ENCODE peak calls at places on chromosome 13, in four cellular contexts. V is K562, K is GM12878, N is H1. D is an unnamed sample.

GRCh38 chr13:44129418-44129817 is 244.2 kb upstream of the SERP2 start:
- DNase-seq in K (no peak), N (no peak), V (no peak), D (no peak)

GRCh38 chr13:95451656-95452055 is 100.9 kb upstream of the CLDN10 start:
- DNase-seq in N (no peak), V (no peak), K (no peak), D (no peak)

GRCh38 chr13:77697208-77698103 is at the start of gene SLAIN1:
- DNase-seq in V (peak; percentile 84), N (peak; percentile 59), K (no peak), D (peak; percentile 5)

GRCh38 chr13:97011446-97012131 is 17.3 kb upstream of the OXGR1 start:
- DNase-seq in V (no peak), N (no peak), K (no peak), D (no peak)

GRCh38 chr13:79393564-79394249 is 12.3 kb downstream of the RBM26 start:
- DNase-seq in N (no peak), K (no peak), V (no peak), D (no peak)

GRCh38 chr13:27131202-27131623 is 40.4 kb downstream of the USP12 start:
- DNase-seq in N (no peak), K (peak; percentile 99), V (peak; percentile 19), D (peak; percentile 55)

GRCh38 chr13:93309886-93310520 is 83.4 kb downstream of the GPC6 start:
- DNase-seq in V (no peak), K (no peak), N (no peak), D (peak; percentile 51)

GRCh38 chr13:99854376-99854775 is 117.2 kb downstream of the ZIC5 start:
- DNase-seq in K (no peak), N (no peak), V (no peak), D (no peak)

GRCh38 chr13:46679369-46680180 is 117.4 kb downstream of the ESD start:
- DNase-seq in K (peak; percentile 53), V (no peak), N (no peak), D (peak; percentile 70)

GRCh38 chr13:24997367-24997967 is 98.5 kb upstream of the PABPC3 start:
- DNase-seq in K (no peak), V (peak; percentile 14), N (no peak), D (peak; percentile 27)

GRCh38 chr13:51887441-51887840 is 25.7 kb downstream of the CCDC70 start:
- DNase-seq in V (no peak), N (no peak), K (no peak), D (no peak)

GRCh38 chr13:74290324-74290773 is 156.1 kb upstream of the KLF12 start:
- DNase-seq in V (no peak), K (no peak), N (no peak), D (peak; percentile 79)

GRCh38 chr13:114134111-114134943 is 1.9 kb upstream of the RASA3 start:
- DNase-seq in V (no peak), N (no peak), K (no peak), D (no peak)

GRCh38 chr13:53174550-53174949 is 145.9 kb downstream of the OLFM4 start:
- DNase-seq in K (no peak), V (no peak), N (no peak), D (no peak)

GRCh38 chr13:114153485-114154080 is 21.2 kb upstream of the RASA3 start:
- DNase-seq in V (no peak), N (no peak), K (no peak), D (no peak)

GRCh38 chr13:108663710-108664109 is 34.3 kb downstream of the MYO16 start:
- DNase-seq in N (no peak), K (no peak), V (no peak), D (no peak)

GRCh38 chr13:94516456-94516855 is 37.0 kb upstream of the DCT start:
- DNase-seq in K (no peak), V (no peak), N (no peak), D (no peak)

GRCh38 chr13:59034198-59034597 is 1129.5 kb downstream of the DIAPH3 start:
- DNase-seq in V (no peak), N (no peak), K (no peak), D (no peak)

GRCh38 chr13:27182844-27183497 is 11.4 kb upstream of the USP12 start:
- DNase-seq in N (no peak), K (no peak), V (peak; percentile 58), D (peak; percentile 95)

GRCh38 chr13:113820813-113821651 is 42.8 kb downstream of the GAS6 start:
- DNase-seq in V (peak; percentile 43), N (no peak), K (no peak), D (peak; percentile 99)

GRCh38 chr13:101452519-101453485 is at the start of gene ITGBL1:
- DNase-seq in K (no peak), V (no peak), N (no peak), D (peak; percentile 25)

GRCh38 chr13:113749956-113750355 is 9.1 kb upstream of the TMEM255B start:
- DNase-seq in K (no peak), V (no peak), N (no peak), D (no peak)

GRCh38 chr13:43023244-43023931 is at the start of gene DNAJC15:
- DNase-seq in K (peak; percentile 57), N (peak; percentile 56), V (peak; percentile 16), D (peak; percentile 83)
- TF ChIP-seq CHD1 in K (peak; percentile 79), N (no peak), V (no peak), D (no peak)

DNA sequence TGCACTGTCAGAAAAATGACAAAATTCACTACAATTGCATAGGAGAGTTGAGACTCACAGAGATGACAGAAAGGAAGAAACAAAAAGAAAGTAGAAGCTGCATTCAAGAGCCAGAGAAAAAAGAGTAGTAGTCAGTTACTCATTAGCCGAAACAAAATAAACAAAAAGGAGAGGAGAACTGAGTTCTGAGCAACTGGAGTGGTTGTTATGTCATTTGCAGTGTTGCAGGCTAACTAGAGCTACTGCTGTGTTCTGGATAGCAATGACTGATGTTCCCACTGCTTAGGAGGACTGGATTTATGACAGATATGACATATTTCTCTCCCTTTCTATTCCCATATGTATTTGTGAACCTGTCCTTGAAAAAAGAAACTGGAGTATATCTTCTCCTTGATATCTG is 482.6 kb downstream of the RFC3 start:
- DNase-seq in K (no peak), N (no peak), V (no peak), D (no peak)
- TF ChIP-seq CHD1 in K (no peak), N (no peak), V (no peak), D (no peak)

DNA sequence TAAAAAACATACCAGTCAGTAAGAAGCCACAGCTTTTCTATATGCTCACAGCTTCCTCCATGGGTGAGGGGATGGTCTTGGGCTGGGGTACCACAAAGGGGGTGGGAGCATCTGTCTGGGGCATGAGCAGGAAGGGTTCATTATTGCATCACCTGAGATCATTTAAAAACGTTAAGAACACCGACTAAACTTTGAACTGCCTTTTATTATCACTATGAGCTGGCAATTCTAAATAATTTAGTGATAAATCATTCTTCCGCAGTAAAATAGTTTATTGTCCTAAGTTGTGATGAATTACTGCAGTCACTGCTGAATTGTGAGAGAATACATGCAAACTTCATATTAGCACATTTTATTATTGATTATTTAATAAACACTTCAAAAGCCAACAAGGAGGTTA is 71.6 kb downstream of the KL start:
- DNase-seq in K (no peak), N (no peak), V (no peak), D (no peak)
- TF ChIP-seq CHD1 in K (no peak), N (no peak), V (no peak), D (no peak)

GRCh38 chr13:33999830-34000605 is 182.1 kb downstream of the RFC3 start:
- DNase-seq in V (no peak), N (no peak), K (no peak), D (no peak)

GRCh38 chr13:34000955-34001354 is 183.0 kb downstream of the RFC3 start:
- DNase-seq in V (no peak), K (no peak), N (no peak), D (no peak)

GRCh38 chr13:34002141-34002540 is 184.2 kb downstream of the RFC3 start:
- DNase-seq in N (no peak), V (no peak), K (no peak), D (no peak)

GRCh38 chr13:34003712-34004111 is 185.8 kb downstream of the RFC3 start:
- DNase-seq in N (no peak), K (no peak), V (no peak), D (no peak)

GRCh38 chr13:34001357-34001756 is 183.4 kb downstream of the RFC3 start:
- DNase-seq in V (no peak), K (no peak), N (no peak), D (no peak)
- TF ChIP-seq CHD1 in V (no peak), K (no peak), N (no peak), D (no peak)

GRCh38 chr13:38902551-38902950 is 88.1 kb downstream of the STOML3 start:
- DNase-seq in N (no peak), V (no peak), K (no peak), D (no peak)
- TF ChIP-seq CHD1 in N (no peak), V (no peak), K (no peak), D (no peak)

GRCh38 chr13:29081697-29082440 is 261.7 kb downstream of the MTUS2 start:
- DNase-seq in K (no peak), V (no peak), N (no peak), D (no peak)

GRCh38 chr13:29077051-29077813 is 257.1 kb downstream of the MTUS2 start:
- DNase-seq in K (no peak), V (no peak), N (no peak), D (no peak)

GRCh38 chr13:29081036-29081435 is 260.9 kb downstream of the MTUS2 start:
- DNase-seq in N (no peak), K (peak; percentile 48), V (no peak), D (no peak)
- TF ChIP-seq CHD1 in N (no peak), K (no peak), V (no peak), D (no peak)

GRCh38 chr13:39397221-39397620 is 205.8 kb downstream of the LHFPL6 start:
- DNase-seq in V (no peak), K (no peak), N (no peak), D (no peak)

GRCh38 chr13:39397866-39398265 is 205.1 kb downstream of the LHFPL6 start:
- DNase-seq in K (no peak), V (no peak), N (no peak), D (no peak)

GRCh38 chr13:39394811-39395685 is 207.9 kb downstream of the LHFPL6 start:
- DNase-seq in N (no peak), V (no peak), K (no peak), D (no peak)
- TF ChIP-seq CHD1 in N (no peak), V (no peak), K (no peak), D (no peak)

GRCh38 chr13:39462456-39462855 is 140.5 kb downstream of the LHFPL6 start:
- DNase-seq in N (no peak), V (no peak), K (no peak), D (no peak)
- TF ChIP-seq CHD1 in N (no peak), V (no peak), K (no peak), D (no peak)

GRCh38 chr13:72850959-72851677 is 69.2 kb downstream of the PIBF1 start:
- DNase-seq in K (no peak), N (no peak), V (no peak), D (no peak)
- TF ChIP-seq CHD1 in K (no peak), N (no peak), V (no peak), D (no peak)

D was measured in IMR-90.